ENCODE peak calls at places on chromosomes 16 and 17, in six cellular contexts. W is mesothelial cell of epicardium, D is NT2/D1, I is Ammon's horn, X is dorsolateral prefrontal cortex, P is Peyer's patch. N is an unnamed sample.

GRCh38 chr17:66426397-66427033 is 124.1 kb downstream of the PRKCA start:
- DNase-seq in P (peak), D (no peak), W (no peak), I (no peak), X (no peak), N (no peak)

GRCh38 chr16:1713331-1713730 is 7.3 kb downstream of the MAPK8IP3 start:
- DNase-seq in P (no peak), W (no peak), I (no peak), X (no peak), D (no peak), N (no peak)

GRCh38 chr16:1757714-1758461 is 13.5 kb downstream of the NME3 start:
- DNase-seq in D (no peak), X (no peak), I (no peak), P (peak), W (no peak), N (peak)

GRCh38 chr17:50690887-50691549 is 16.7 kb downstream of the ANKRD40 start:
- DNase-seq in W (no peak), I (no peak), D (no peak), P (no peak), X (no peak), N (no peak)

GRCh38 chr17:79126139-79126538 is 51.5 kb downstream of the ENGASE start:
- DNase-seq in P (no peak), W (no peak), D (no peak), X (no peak), I (no peak), N (peak)

GRCh38 chr17:42288078-42288984 is at the start of gene STAT5A:
- DNase-seq in I (peak), D (peak), X (peak), W (peak), P (peak), N (peak)

GRCh38 chr17:62797959-62798358 is 10.2 kb downstream of the MARCHF10 start:
- DNase-seq in X (no peak), W (no peak), D (no peak), P (no peak), I (no peak), N (no peak)

GRCh38 chr17:54933921-54934320 is 33.3 kb downstream of the TOM1L1 start:
- DNase-seq in W (no peak), I (no peak), X (no peak), D (no peak), P (no peak), N (no peak)

GRCh38 chr17:67359960-67360817 is 6.2 kb downstream of the PSMD12 start:
- DNase-seq in I (no peak), P (no peak), D (no peak), X (no peak), W (no peak), N (no peak)

GRCh38 chr17:31388770-31389672 is 2.5 kb upstream of the RAB11FIP4 start:
- DNase-seq in X (no peak), I (no peak), D (no peak), W (no peak), P (no peak), N (peak)

GRCh38 chr17:30360396-30360795 is 18.3 kb upstream of the CPD start:
- DNase-seq in I (no peak), P (no peak), W (no peak), X (no peak), D (no peak), N (no peak)